ENCODE peak calls at places on chromosomes 11 and 22, in four cellular contexts. E, Z, Q and R are unnamed samples.
A peak's percentile ranks its signal among the peaks of the same experiment; 100 is the strongest.

GRCh38 chr11:1516273-1517067 is 29.9 kb upstream of the MOB2 start:
- DNase-seq in E (no peak), Z (peak; percentile 40), Q (no peak), R (no peak)

GRCh38 chr11:4983851-4984250 is 10.8 kb upstream of the OR51L1 start:
- DNase-seq in E (no peak), Z (no peak), Q (no peak), R (no peak)

GRCh38 chr11:74347381-74347780 is 35.9 kb upstream of the P4HA3 start:
- DNase-seq in E (no peak), Z (peak; percentile 49), Q (no peak), R (no peak)

GRCh38 chr22:17871726-17872458 is 97.6 kb upstream of the BID start:
- DNase-seq in E (no peak), Z (no peak), Q (no peak), R (no peak)

GRCh38 chr11:124440608-124441007 is 4.9 kb downstream of the OR8B8 start:
- DNase-seq in E (no peak), Z (no peak), Q (no peak), R (no peak)

GRCh38 chr22:24289781-24290181 is 19.1 kb downstream of the SPECC1L start:
- DNase-seq in E (no peak), Z (peak; percentile 57), Q (no peak), R (peak; percentile 68)

GRCh38 chr22:20013382-20013871 is 3.2 kb downstream of the ARVCF start:
- DNase-seq in E (no peak), Z (peak; percentile 48), Q (peak; percentile 78), R (peak; percentile 75)

GRCh38 chr11:45859661-45860140 is 12.4 kb downstream of the CRY2 start:
- DNase-seq in E (no peak), Z (peak; percentile 99), Q (no peak), R (no peak)

GRCh38 chr22:41308054-41308453 is 6.7 kb downstream of the ZC3H7B start:
- DNase-seq in E (no peak), Z (peak; percentile 89), Q (no peak), R (no peak)

GRCh38 chr11:65789230-65790103 is 2.6 kb downstream of the OVOL1 start:
- DNase-seq in E (no peak), Z (no peak), Q (no peak), R (no peak)

GRCh38 chr11:128291043-128291442 is 296.3 kb downstream of the ETS1 start:
- DNase-seq in E (no peak), Z (no peak), Q (no peak), R (no peak)

GRCh38 chr11:73218106-73218829 is at the start of gene P2RY2:
- DNase-seq in E (no peak), Z (peak; percentile 52), Q (peak; percentile 79), R (peak; percentile 75)

GRCh38 chr11:75475767-75476650 is 43.0 kb upstream of the KLHL35 start:
- DNase-seq in E (no peak), Z (peak; percentile 46), Q (no peak), R (peak; percentile 92)

GRCh38 chr11:131463609-131464008 is 93.2 kb downstream of the NTM start:
- DNase-seq in E (no peak), Z (peak; percentile 13), Q (no peak), R (peak; percentile 10)

GRCh38 chr11:79263001-79263400 is 177.8 kb downstream of the TENM4 start:
- DNase-seq in E (no peak), Z (no peak), Q (no peak), R (no peak)

GRCh38 chr11:47552086-47552580 is 799 bp downstream of the CELF1 start:
- DNase-seq in E (no peak), Z (peak; percentile 72), Q (no peak), R (peak; percentile 50)

GRCh38 chr22:45413013-45413367 is 409 bp downstream of the SMC1B start:
- DNase-seq in E (no peak), Z (no peak), Q (no peak), R (no peak)

GRCh38 chr22:24099661-24100060 is 81.6 kb upstream of the SUSD2 start:
- DNase-seq in E (no peak), Z (no peak), Q (no peak), R (no peak)

GRCh38 chr22:49589811-49590210 is 237.9 kb downstream of the BRD1 start:
- DNase-seq in E (no peak), Z (no peak), Q (no peak), R (no peak)

GRCh38 chr11:406796-407650 is 7.8 kb downstream of the SIGIRR start:
- DNase-seq in E (peak; percentile 89), Z (peak; percentile 90), Q (peak; percentile 98), R (peak; percentile 83)

GRCh38 chr11:92932023-92932422 is 37.4 kb upstream of the MTNR1B start:
- DNase-seq in E (no peak), Z (peak; percentile 28), Q (no peak), R (no peak)

GRCh38 chr11:55106391-55106790 is 155.6 kb upstream of the TRIM48 start:
- DNase-seq in E (no peak), Z (no peak), Q (no peak), R (no peak)

GRCh38 chr11:23021287-23021863 is 161.1 kb upstream of the CCDC179 start:
- DNase-seq in E (no peak), Z (peak; percentile 57), Q (peak; percentile 39), R (peak; percentile 42)